ENCODE peak calls at places on chromosome 1, in nine cellular contexts. One of them, this sample, is unnamed.

GRCh38 chr1:227315500-227316346 is 2.6 kb downstream of the CDC42BPA start:
- DNase-seq in GM19239: no peak
- DNase-seq in cardiac muscle cell: peak
- DNase-seq in substantia nigra: no peak
- DNase-seq in mammary epithelial cell: peak
- DNase-seq in HFF-Myc: no peak
- DNase-seq in brain microvascular endothelial cell: peak
- DNase-seq in HS-5: no peak
- DNase-seq in GM23338: peak
- DNase-seq in this sample: no peak

GRCh38 chr1:109864960-109865611 is 45.6 kb upstream of the CSF1 start:
- DNase-seq in substantia nigra: no peak
- DNase-seq in GM23338: no peak
- DNase-seq in cardiac muscle cell: no peak
- DNase-seq in GM19239: no peak
- DNase-seq in mammary epithelial cell: no peak
- DNase-seq in HFF-Myc: no peak
- DNase-seq in HS-5: no peak
- DNase-seq in brain microvascular endothelial cell: no peak
- DNase-seq in this sample: no peak

GRCh38 chr1:173639102-173639501 is 4.0 kb downstream of the TEX50 start:
- DNase-seq in GM19239: no peak
- DNase-seq in HFF-Myc: no peak
- DNase-seq in mammary epithelial cell: no peak
- DNase-seq in substantia nigra: no peak
- DNase-seq in GM23338: no peak
- DNase-seq in cardiac muscle cell: no peak
- DNase-seq in brain microvascular endothelial cell: no peak
- DNase-seq in HS-5: no peak
- DNase-seq in this sample: no peak

GRCh38 chr1:152879559-152880198 is 1.6 kb downstream of the SMCP start:
- DNase-seq in GM19239: no peak
- DNase-seq in cardiac muscle cell: no peak
- DNase-seq in brain microvascular endothelial cell: no peak
- DNase-seq in substantia nigra: no peak
- DNase-seq in GM23338: no peak
- DNase-seq in HFF-Myc: no peak
- DNase-seq in HS-5: no peak
- DNase-seq in mammary epithelial cell: no peak
- DNase-seq in this sample: no peak

GRCh38 chr1:86852737-86853408 is 61.1 kb downstream of the SELENOF start:
- DNase-seq in HS-5: no peak
- DNase-seq in brain microvascular endothelial cell: no peak
- DNase-seq in substantia nigra: no peak
- DNase-seq in HFF-Myc: no peak
- DNase-seq in mammary epithelial cell: no peak
- DNase-seq in GM23338: no peak
- DNase-seq in cardiac muscle cell: no peak
- DNase-seq in GM19239: no peak
- DNase-seq in this sample: no peak

GRCh38 chr1:8423702-8424538 is 106.0 kb downstream of the SLC45A1 start:
- DNase-seq in HFF-Myc: no peak
- DNase-seq in GM23338: peak
- DNase-seq in cardiac muscle cell: peak
- DNase-seq in mammary epithelial cell: peak
- DNase-seq in HS-5: no peak
- DNase-seq in GM19239: no peak
- DNase-seq in substantia nigra: peak
- DNase-seq in brain microvascular endothelial cell: peak
- DNase-seq in this sample: no peak

GRCh38 chr1:246773213-246773641 is 49.0 kb downstream of the SCCPDH start:
- DNase-seq in mammary epithelial cell: no peak
- DNase-seq in cardiac muscle cell: no peak
- DNase-seq in HFF-Myc: no peak
- DNase-seq in GM23338: no peak
- DNase-seq in GM19239: no peak
- DNase-seq in HS-5: no peak
- DNase-seq in brain microvascular endothelial cell: no peak
- DNase-seq in substantia nigra: no peak
- DNase-seq in this sample: peak

GRCh38 chr1:208298593-208299233 is 54.5 kb upstream of the PLXNA2 start:
- DNase-seq in cardiac muscle cell: no peak
- DNase-seq in mammary epithelial cell: no peak
- DNase-seq in HS-5: no peak
- DNase-seq in HFF-Myc: no peak
- DNase-seq in GM23338: no peak
- DNase-seq in brain microvascular endothelial cell: no peak
- DNase-seq in substantia nigra: peak
- DNase-seq in GM19239: no peak
- DNase-seq in this sample: no peak

GRCh38 chr1:39115271-39116110 is 89.0 kb upstream of the MACF1 start:
- DNase-seq in mammary epithelial cell: peak
- DNase-seq in brain microvascular endothelial cell: peak
- DNase-seq in HS-5: no peak
- DNase-seq in HFF-Myc: no peak
- DNase-seq in cardiac muscle cell: no peak
- DNase-seq in GM23338: no peak
- DNase-seq in GM19239: no peak
- DNase-seq in substantia nigra: no peak
- DNase-seq in this sample: no peak

GRCh38 chr1:22654692-22655091 is 1.7 kb downstream of the C1QB start:
- DNase-seq in GM23338: peak
- DNase-seq in substantia nigra: no peak
- DNase-seq in HS-5: no peak
- DNase-seq in brain microvascular endothelial cell: no peak
- DNase-seq in GM19239: no peak
- DNase-seq in cardiac muscle cell: no peak
- DNase-seq in mammary epithelial cell: no peak
- DNase-seq in HFF-Myc: no peak
- DNase-seq in this sample: no peak

GRCh38 chr1:215819114-215819513 is 252.0 kb downstream of the KCTD3 start:
- DNase-seq in GM23338: no peak
- DNase-seq in cardiac muscle cell: no peak
- DNase-seq in substantia nigra: no peak
- DNase-seq in mammary epithelial cell: no peak
- DNase-seq in brain microvascular endothelial cell: no peak
- DNase-seq in HFF-Myc: no peak
- DNase-seq in GM19239: no peak
- DNase-seq in HS-5: no peak
- DNase-seq in this sample: no peak

GRCh38 chr1:64183380-64183984 is 19.9 kb upstream of the UBE2U start:
- DNase-seq in HFF-Myc: no peak
- DNase-seq in substantia nigra: no peak
- DNase-seq in GM23338: peak
- DNase-seq in brain microvascular endothelial cell: no peak
- DNase-seq in HS-5: no peak
- DNase-seq in cardiac muscle cell: no peak
- DNase-seq in GM19239: no peak
- DNase-seq in mammary epithelial cell: no peak
- DNase-seq in this sample: no peak